ENCODE peak calls at places on chromosomes 4 and X, in ten cellular contexts. One of them, this sample, is unnamed.

GRCh38 chr4:84967292-84967651 is 782 bp upstream of the WDFY3 start:
- DNase-seq in IMR-90: peak; percentile 38
- DNase-seq in GM23338: no peak
- DNase-seq in RWPE1: no peak
- DNase-seq in fibroblast of lung: peak; percentile 44
- DNase-seq in ACHN: no peak
- DNase-seq in stimulated activated naive B cell treated with anti-CD40 and anti-IgM and Interleukin-4, amounts not matched to agents 10 μg/mL and 1 μg/mL and 100 μg/mL, for 72 hours: no peak
- DNase-seq in head of caudate nucleus: no peak
- DNase-seq in HTR-8/SVneo: no peak
- DNase-seq in pancreas: no peak
- DNase-seq in this sample: peak; percentile 46

GRCh38 chr4:125041372-125041930 is 273.3 kb upstream of the FAT4 start:
- DNase-seq in IMR-90: no peak
- DNase-seq in GM23338: no peak
- DNase-seq in RWPE1: peak; percentile 44
- DNase-seq in fibroblast of lung: peak; percentile 64
- DNase-seq in ACHN: no peak
- DNase-seq in stimulated activated naive B cell treated with anti-CD40 and anti-IgM and Interleukin-4, amounts not matched to agents 10 μg/mL and 1 μg/mL and 100 μg/mL, for 72 hours: no peak
- DNase-seq in head of caudate nucleus: no peak
- DNase-seq in HTR-8/SVneo: no peak
- DNase-seq in pancreas: no peak
- DNase-seq in this sample: peak; percentile 18

GRCh38 chr4:171340282-171340681 is 472.9 kb upstream of the GALNTL6 start:
- DNase-seq in IMR-90: no peak
- DNase-seq in GM23338: no peak
- DNase-seq in RWPE1: no peak
- DNase-seq in fibroblast of lung: no peak
- DNase-seq in ACHN: no peak
- DNase-seq in stimulated activated naive B cell treated with anti-CD40 and anti-IgM and Interleukin-4, amounts not matched to agents 10 μg/mL and 1 μg/mL and 100 μg/mL, for 72 hours: no peak
- DNase-seq in head of caudate nucleus: no peak
- DNase-seq in HTR-8/SVneo: no peak
- DNase-seq in pancreas: no peak
- DNase-seq in this sample: no peak

GRCh38 chr4:121053601-121054143 is 18.7 kb downstream of the NDNF start:
- DNase-seq in IMR-90: no peak
- DNase-seq in GM23338: no peak
- DNase-seq in RWPE1: peak; percentile 11
- DNase-seq in fibroblast of lung: peak; percentile 64
- DNase-seq in ACHN: no peak
- DNase-seq in stimulated activated naive B cell treated with anti-CD40 and anti-IgM and Interleukin-4, amounts not matched to agents 10 μg/mL and 1 μg/mL and 100 μg/mL, for 72 hours: no peak
- DNase-seq in head of caudate nucleus: no peak
- DNase-seq in HTR-8/SVneo: no peak
- DNase-seq in pancreas: no peak
- DNase-seq in this sample: peak; percentile 64

GRCh38 chr4:131091896-131092295 is 1995.9 kb downstream of the C4orf33 start:
- DNase-seq in IMR-90: peak; percentile 4
- DNase-seq in GM23338: peak; percentile 74
- DNase-seq in RWPE1: peak; percentile 3
- DNase-seq in fibroblast of lung: peak; percentile 44
- DNase-seq in ACHN: peak; percentile 40
- DNase-seq in stimulated activated naive B cell treated with anti-CD40 and anti-IgM and Interleukin-4, amounts not matched to agents 10 μg/mL and 1 μg/mL and 100 μg/mL, for 72 hours: no peak
- DNase-seq in head of caudate nucleus: no peak
- DNase-seq in HTR-8/SVneo: peak; percentile 14
- DNase-seq in pancreas: no peak
- DNase-seq in this sample: peak; percentile 72

GRCh38 chr4:34181311-34181808 is 2063.0 kb downstream of the ARAP2 start:
- DNase-seq in IMR-90: peak; percentile 91
- DNase-seq in GM23338: no peak
- DNase-seq in RWPE1: peak; percentile 62
- DNase-seq in fibroblast of lung: peak; percentile 90
- DNase-seq in ACHN: peak; percentile 34
- DNase-seq in stimulated activated naive B cell treated with anti-CD40 and anti-IgM and Interleukin-4, amounts not matched to agents 10 μg/mL and 1 μg/mL and 100 μg/mL, for 72 hours: no peak
- DNase-seq in head of caudate nucleus: no peak
- DNase-seq in HTR-8/SVneo: peak; percentile 26
- DNase-seq in pancreas: no peak
- DNase-seq in this sample: peak; percentile 94

GRCh38 chr4:59243038-59243437 is 1957.1 kb upstream of the ADGRL3 start:
- DNase-seq in IMR-90: no peak
- DNase-seq in GM23338: no peak
- DNase-seq in RWPE1: no peak
- DNase-seq in fibroblast of lung: no peak
- DNase-seq in ACHN: no peak
- DNase-seq in stimulated activated naive B cell treated with anti-CD40 and anti-IgM and Interleukin-4, amounts not matched to agents 10 μg/mL and 1 μg/mL and 100 μg/mL, for 72 hours: no peak
- DNase-seq in head of caudate nucleus: no peak
- DNase-seq in HTR-8/SVneo: no peak
- DNase-seq in pancreas: no peak
- DNase-seq in this sample: no peak

GRCh38 chrX:40415675-40416074 is 165.1 kb upstream of the ATP6AP2 start:
- DNase-seq in IMR-90: no peak
- DNase-seq in GM23338: no peak
- DNase-seq in RWPE1: no peak
- DNase-seq in fibroblast of lung: no peak
- DNase-seq in ACHN: no peak
- DNase-seq in stimulated activated naive B cell treated with anti-CD40 and anti-IgM and Interleukin-4, amounts not matched to agents 10 μg/mL and 1 μg/mL and 100 μg/mL, for 72 hours: no peak
- DNase-seq in head of caudate nucleus: no peak
- DNase-seq in HTR-8/SVneo: no peak
- DNase-seq in pancreas: no peak
- DNase-seq in this sample: no peak

GRCh38 chrX:23822397-23822796 is 39.4 kb downstream of the SAT1 start:
- DNase-seq in IMR-90: peak; percentile 57
- DNase-seq in GM23338: no peak
- DNase-seq in RWPE1: no peak
- DNase-seq in fibroblast of lung: peak; percentile 45
- DNase-seq in ACHN: no peak
- DNase-seq in stimulated activated naive B cell treated with anti-CD40 and anti-IgM and Interleukin-4, amounts not matched to agents 10 μg/mL and 1 μg/mL and 100 μg/mL, for 72 hours: no peak
- DNase-seq in head of caudate nucleus: no peak
- DNase-seq in HTR-8/SVneo: no peak
- DNase-seq in pancreas: no peak
- DNase-seq in this sample: peak; percentile 18

GRCh38 chr4:169952236-169953088 is 73.7 kb downstream of the MFAP3L start:
- DNase-seq in IMR-90: no peak
- DNase-seq in GM23338: no peak
- DNase-seq in RWPE1: no peak
- DNase-seq in fibroblast of lung: no peak
- DNase-seq in ACHN: no peak
- DNase-seq in stimulated activated naive B cell treated with anti-CD40 and anti-IgM and Interleukin-4, amounts not matched to agents 10 μg/mL and 1 μg/mL and 100 μg/mL, for 72 hours: peak; percentile 11
- DNase-seq in head of caudate nucleus: no peak
- DNase-seq in HTR-8/SVneo: no peak
- DNase-seq in pancreas: no peak
- DNase-seq in this sample: no peak

GRCh38 chr4:17356926-17357325 is 155.0 kb downstream of the QDPR start:
- DNase-seq in IMR-90: no peak
- DNase-seq in GM23338: no peak
- DNase-seq in RWPE1: no peak
- DNase-seq in fibroblast of lung: no peak
- DNase-seq in ACHN: no peak
- DNase-seq in stimulated activated naive B cell treated with anti-CD40 and anti-IgM and Interleukin-4, amounts not matched to agents 10 μg/mL and 1 μg/mL and 100 μg/mL, for 72 hours: no peak
- DNase-seq in head of caudate nucleus: no peak
- DNase-seq in HTR-8/SVneo: no peak
- DNase-seq in pancreas: no peak
- DNase-seq in this sample: no peak

GRCh38 chr4:156196722-156197121 is 243.1 kb upstream of the CTSO start:
- DNase-seq in IMR-90: no peak
- DNase-seq in GM23338: no peak
- DNase-seq in RWPE1: no peak
- DNase-seq in fibroblast of lung: no peak
- DNase-seq in ACHN: no peak
- DNase-seq in stimulated activated naive B cell treated with anti-CD40 and anti-IgM and Interleukin-4, amounts not matched to agents 10 μg/mL and 1 μg/mL and 100 μg/mL, for 72 hours: no peak
- DNase-seq in head of caudate nucleus: no peak
- DNase-seq in HTR-8/SVneo: no peak
- DNase-seq in pancreas: no peak
- DNase-seq in this sample: no peak

GRCh38 chrX:104347860-104348259 is 93.1 kb upstream of the ESX1 start:
- DNase-seq in IMR-90: no peak
- DNase-seq in GM23338: no peak
- DNase-seq in RWPE1: no peak
- DNase-seq in fibroblast of lung: peak; percentile 54
- DNase-seq in ACHN: no peak
- DNase-seq in stimulated activated naive B cell treated with anti-CD40 and anti-IgM and Interleukin-4, amounts not matched to agents 10 μg/mL and 1 μg/mL and 100 μg/mL, for 72 hours: no peak
- DNase-seq in head of caudate nucleus: no peak
- DNase-seq in HTR-8/SVneo: no peak
- DNase-seq in pancreas: no peak
- DNase-seq in this sample: no peak

GRCh38 chr4:134308910-134309309 is 107.3 kb upstream of the PABPC4L start:
- DNase-seq in IMR-90: no peak
- DNase-seq in GM23338: no peak
- DNase-seq in RWPE1: no peak
- DNase-seq in fibroblast of lung: no peak
- DNase-seq in ACHN: no peak
- DNase-seq in stimulated activated naive B cell treated with anti-CD40 and anti-IgM and Interleukin-4, amounts not matched to agents 10 μg/mL and 1 μg/mL and 100 μg/mL, for 72 hours: no peak
- DNase-seq in head of caudate nucleus: no peak
- DNase-seq in HTR-8/SVneo: no peak
- DNase-seq in pancreas: no peak
- DNase-seq in this sample: no peak

GRCh38 chrX:37998586-37999267 is 7.6 kb upstream of the SYTL5 start:
- DNase-seq in IMR-90: peak; percentile 80
- DNase-seq in GM23338: no peak
- DNase-seq in RWPE1: peak; percentile 62
- DNase-seq in fibroblast of lung: peak; percentile 81
- DNase-seq in ACHN: no peak
- DNase-seq in stimulated activated naive B cell treated with anti-CD40 and anti-IgM and Interleukin-4, amounts not matched to agents 10 μg/mL and 1 μg/mL and 100 μg/mL, for 72 hours: no peak
- DNase-seq in head of caudate nucleus: no peak
- DNase-seq in HTR-8/SVneo: no peak
- DNase-seq in pancreas: no peak
- DNase-seq in this sample: peak; percentile 73

GRCh38 chr4:88592600-88593448 is 544 bp downstream of the HERC3 start:
- DNase-seq in IMR-90: peak; percentile 68
- DNase-seq in GM23338: peak; percentile 69
- DNase-seq in RWPE1: peak; percentile 86
- DNase-seq in fibroblast of lung: peak; percentile 82
- DNase-seq in ACHN: peak; percentile 65
- DNase-seq in stimulated activated naive B cell treated with anti-CD40 and anti-IgM and Interleukin-4, amounts not matched to agents 10 μg/mL and 1 μg/mL and 100 μg/mL, for 72 hours: peak; percentile 72
- DNase-seq in head of caudate nucleus: peak; percentile 84
- DNase-seq in HTR-8/SVneo: peak; percentile 52
- DNase-seq in pancreas: peak; percentile 91
- DNase-seq in this sample: peak; percentile 80

GRCh38 chrX:68504237-68504636 is 5.4 kb downstream of the YIPF6 start:
- DNase-seq in IMR-90: peak; percentile 93
- DNase-seq in GM23338: no peak
- DNase-seq in RWPE1: peak; percentile 58
- DNase-seq in fibroblast of lung: peak; percentile 78
- DNase-seq in ACHN: peak; percentile 24
- DNase-seq in stimulated activated naive B cell treated with anti-CD40 and anti-IgM and Interleukin-4, amounts not matched to agents 10 μg/mL and 1 μg/mL and 100 μg/mL, for 72 hours: peak; percentile 31
- DNase-seq in head of caudate nucleus: no peak
- DNase-seq in HTR-8/SVneo: no peak
- DNase-seq in pancreas: no peak
- DNase-seq in this sample: peak; percentile 88

GRCh38 chr4:138242076-138242829 is at the start of gene SLC7A11:
- DNase-seq in IMR-90: peak; percentile 100
- DNase-seq in GM23338: peak; percentile 98
- DNase-seq in RWPE1: peak; percentile 66
- DNase-seq in fibroblast of lung: peak; percentile 99
- DNase-seq in ACHN: peak; percentile 98
- DNase-seq in stimulated activated naive B cell treated with anti-CD40 and anti-IgM and Interleukin-4, amounts not matched to agents 10 μg/mL and 1 μg/mL and 100 μg/mL, for 72 hours: peak; percentile 15
- DNase-seq in head of caudate nucleus: peak; percentile 37
- DNase-seq in HTR-8/SVneo: peak; percentile 65
- DNase-seq in pancreas: peak; percentile 65
- DNase-seq in this sample: peak; percentile 99

GRCh38 chr4:2254665-2255500 is 7.0 kb downstream of the MXD4 start:
- DNase-seq in IMR-90: no peak
- DNase-seq in GM23338: no peak
- DNase-seq in RWPE1: no peak
- DNase-seq in fibroblast of lung: no peak
- DNase-seq in ACHN: no peak
- DNase-seq in stimulated activated naive B cell treated with anti-CD40 and anti-IgM and Interleukin-4, amounts not matched to agents 10 μg/mL and 1 μg/mL and 100 μg/mL, for 72 hours: no peak
- DNase-seq in head of caudate nucleus: peak; percentile 1
- DNase-seq in HTR-8/SVneo: no peak
- DNase-seq in pancreas: no peak
- DNase-seq in this sample: no peak

GRCh38 chr4:4852591-4853362 is 6.7 kb upstream of the MSX1 start:
- DNase-seq in IMR-90: peak; percentile 76
- DNase-seq in GM23338: peak; percentile 84
- DNase-seq in RWPE1: peak; percentile 30
- DNase-seq in fibroblast of lung: peak; percentile 75
- DNase-seq in ACHN: peak; percentile 66
- DNase-seq in stimulated activated naive B cell treated with anti-CD40 and anti-IgM and Interleukin-4, amounts not matched to agents 10 μg/mL and 1 μg/mL and 100 μg/mL, for 72 hours: peak; percentile 25
- DNase-seq in head of caudate nucleus: peak; percentile 70
- DNase-seq in HTR-8/SVneo: peak; percentile 41
- DNase-seq in pancreas: no peak
- DNase-seq in this sample: peak; percentile 73

This sample was measured in ELR.